ENCODE peak calls at places on chromosome 11, in seven cellular contexts. G is A549, F is heart left ventricle, M is colonic mucosa, U is GM23338, J is sigmoid colon, H is K562. E is an unnamed sample. For H3K4me1, the result is how much of the 10 kb centered on the place peaks cover.

GRCh38 chr11:102810943-102811528 is 13.1 kb upstream of the MMP1 start:
- DNase-seq in J (no peak), F (no peak), M (no peak), G (peak), U (peak), H (no peak), E (no peak)

GRCh38 chr11:108616549-108616948 is 23.0 kb upstream of the EXPH5 start:
- DNase-seq in M (no peak), U (peak), H (no peak), J (no peak), G (peak), F (no peak), E (no peak)

GRCh38 chr11:122853971-122854446 is 15.7 kb downstream of the CRTAM start:
- DNase-seq in H (peak), J (no peak), G (peak), U (peak), F (no peak), M (peak), E (no peak)

GRCh38 chr11:70601861-70602575 is 203.7 kb downstream of the CTTN start:
- DNase-seq in H (no peak), F (peak), J (no peak), M (no peak), U (no peak), G (no peak), E (no peak)

GRCh38 chr11:26276798-26277424 is 55.0 kb upstream of the ANO3 start:
- DNase-seq in F (no peak), G (peak), H (peak), M (peak), U (peak), J (peak), E (no peak)

GRCh38 chr11:116387623-116388022 is 385.2 kb downstream of the BUD13 start:
- DNase-seq in H (no peak), G (no peak), J (no peak), F (no peak), U (no peak), M (no peak), E (no peak)

GRCh38 chr11:128593281-128593680 is 5.9 kb upstream of the ETS1 start:
- DNase-seq in U (peak), J (no peak), H (no peak), F (no peak), M (no peak), G (no peak), E (no peak)

GRCh38 chr11:78250099-78250498 is 61.4 kb downstream of the USP35 start:
- DNase-seq in H (no peak), F (no peak), G (no peak), M (no peak), U (no peak), J (no peak), E (no peak)

GRCh38 chr11:70462818-70463477 is 64.6 kb downstream of the CTTN start:
- DNase-seq in M (no peak), J (no peak), F (no peak), U (no peak), H (peak), G (no peak), E (no peak)

GRCh38 chr11:61054927-61055562 is 47.2 kb upstream of the CD5 start:
- DNase-seq in J (peak), F (no peak), U (no peak), M (no peak), G (no peak), H (no peak), E (no peak)

GRCh38 chr11:117187007-117187406 is 8.5 kb downstream of the SIDT2 start:
- DNase-seq in U (no peak), H (no peak), J (peak), G (no peak), M (peak), F (no peak), E (no peak)

GRCh38 chr11:74820763-74821162 is 72.1 kb downstream of the RNF169 start:
- DNase-seq in U (no peak), J (no peak), H (no peak), G (no peak), M (no peak), F (no peak), E (no peak)

GRCh38 chr11:112734207-112734606 is 227.0 kb upstream of the NCAM1 start:
- DNase-seq in G (no peak), F (no peak), M (no peak), H (peak), U (peak), J (no peak), E (peak)

GRCh38 chr11:70089631-70090030 is 11.5 kb downstream of the ANO1 start:
- DNase-seq in M (no peak), J (no peak), G (no peak), F (no peak), H (no peak), U (no peak), E (no peak)

GRCh38 chr11:19220903-19221682 is 19.3 kb upstream of the CSRP3 start:
- DNase-seq in U (no peak), F (no peak), M (peak), H (no peak), G (no peak), J (no peak), E (no peak)

GRCh38 chr11:75147191-75147874 is 3.6 kb upstream of the SLCO2B1 start:
- DNase-seq in H (no peak), U (no peak), J (peak), F (no peak), G (no peak), M (no peak), E (no peak)

GRCh38 chr11:75326439-75326810 is 25.0 kb downstream of the ARRB1 start:
- DNase-seq in M (no peak), H (no peak), U (no peak), F (no peak), J (no peak), G (no peak), E (no peak)

GRCh38 chr11:32411937-32412615 is 23.3 kb downstream of the WT1 start:
- DNase-seq in M (no peak), U (no peak), G (no peak), J (no peak), F (no peak), H (no peak), E (no peak)

GRCh38 chr11:45339754-45340519 is 53.8 kb upstream of the SYT13 start:
- DNase-seq in H (peak), M (peak), F (peak), U (peak), G (peak), J (peak), E (peak)

GRCh38 chr11:73715551-73715950 is 45.3 kb downstream of the RAB6A start:
- DNase-seq in U (no peak), M (no peak), F (no peak), J (no peak), G (no peak), H (no peak), E (no peak)

GRCh38 chr11:73716153-73717056 is 44.5 kb downstream of the RAB6A start:
- DNase-seq in M (no peak), H (no peak), F (no peak), J (no peak), U (no peak), G (no peak), E (no peak)

DNA sequence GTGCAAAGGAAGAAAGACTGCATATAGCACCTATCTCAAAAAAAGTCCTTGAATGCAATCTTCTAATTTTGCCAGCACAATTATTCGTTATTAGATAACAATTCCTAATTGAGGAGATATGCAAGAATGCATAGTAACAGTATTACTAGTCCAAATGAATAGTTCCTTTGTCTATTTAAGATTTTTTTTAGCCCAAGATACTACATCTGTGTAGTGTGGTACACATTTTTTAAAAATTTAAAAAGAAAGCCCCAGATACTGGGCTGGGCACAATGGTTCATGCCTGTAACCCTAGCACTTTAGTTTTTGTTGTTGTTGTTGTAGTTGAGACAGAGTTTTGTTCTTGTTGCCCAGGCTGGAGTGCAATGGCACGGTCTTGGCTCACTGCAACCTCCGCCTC is 43.7 kb downstream of the RAB6A start:
- DNase-seq in G (no peak), U (no peak), H (no peak), J (no peak), M (no peak), F (no peak), E (no peak)
- H3K27ac ChIP-seq in G (no peak), U (no peak), H (no peak), J (no peak), M (no peak), F (no peak), E (no peak)

DNA sequence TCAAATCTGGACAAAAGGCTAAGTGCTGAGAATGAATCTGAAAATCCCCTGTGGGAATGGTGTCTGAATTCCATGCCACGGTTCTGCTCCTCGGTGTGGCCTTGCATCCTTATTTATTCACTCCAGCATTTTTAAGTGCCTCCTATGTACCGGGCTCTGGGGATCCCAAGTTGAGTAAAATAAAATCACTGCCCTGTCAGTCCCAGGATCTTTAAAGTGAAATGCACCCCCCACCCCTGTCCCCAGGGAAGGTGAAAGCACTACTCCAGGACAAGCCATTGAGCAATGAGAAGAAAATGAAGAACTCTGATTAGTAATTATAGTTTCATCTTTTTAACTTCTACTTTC is 3.3 kb downstream of the LGR4 start:
- DNase-seq in F (no peak), H (no peak), J (no peak), G (no peak), M (no peak), U (no peak), E (no peak)
- H3K4me1 ChIP-seq in F (under half), H (under half), J (half or more), G (under half), M (under half), U (half or more), E (under half)

DNA sequence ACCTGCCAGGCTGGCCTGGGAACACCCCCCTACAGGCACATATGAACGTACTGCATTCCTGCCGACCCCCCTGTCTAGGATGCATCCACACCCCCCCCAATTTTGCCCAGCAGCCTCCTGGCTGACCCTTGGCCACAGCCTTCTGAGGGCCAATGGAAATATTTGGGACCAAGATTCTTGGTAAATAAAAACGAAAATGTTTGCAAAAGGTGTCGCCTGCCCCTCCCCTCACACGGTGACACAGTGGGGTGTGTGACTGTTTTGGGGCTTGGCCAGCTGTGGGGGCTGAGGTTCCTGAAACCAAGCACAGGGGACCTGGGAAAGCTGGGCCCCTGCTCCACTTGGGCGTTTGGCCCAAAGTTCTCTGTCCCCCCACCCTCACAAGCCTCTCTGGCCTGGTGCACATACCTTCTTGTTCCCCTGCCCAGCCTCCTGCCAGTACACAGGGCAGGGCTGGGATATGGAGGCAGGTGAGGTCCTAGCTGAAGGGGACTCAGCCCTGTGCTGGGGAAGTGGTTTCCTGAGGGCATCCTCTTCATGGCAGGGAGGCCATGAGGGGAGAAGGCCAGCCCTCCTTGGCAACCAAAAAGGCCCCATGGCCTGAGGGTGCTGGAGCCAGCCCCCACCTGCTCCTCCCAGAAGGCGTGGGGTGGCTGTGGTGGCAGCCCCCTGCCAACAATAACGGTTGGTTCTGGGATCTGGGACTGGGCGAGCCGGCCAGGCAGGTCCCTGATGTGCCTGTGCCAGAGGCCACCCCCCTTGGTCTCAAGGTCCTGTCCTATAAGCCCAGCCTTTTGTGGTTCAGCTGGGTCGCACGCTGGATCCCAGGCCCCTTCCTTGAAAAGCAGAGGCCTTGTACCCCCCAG is 2.1 kb upstream of the CRACR2B start:
- DNase-seq in U (no peak), J (no peak), G (no peak), M (peak), F (no peak), H (no peak), E (no peak)
- H3K4me3 ChIP-seq in U (no peak), J (no peak), G (no peak), M (no peak), F (no peak), H (no peak), E (no peak)

DNA sequence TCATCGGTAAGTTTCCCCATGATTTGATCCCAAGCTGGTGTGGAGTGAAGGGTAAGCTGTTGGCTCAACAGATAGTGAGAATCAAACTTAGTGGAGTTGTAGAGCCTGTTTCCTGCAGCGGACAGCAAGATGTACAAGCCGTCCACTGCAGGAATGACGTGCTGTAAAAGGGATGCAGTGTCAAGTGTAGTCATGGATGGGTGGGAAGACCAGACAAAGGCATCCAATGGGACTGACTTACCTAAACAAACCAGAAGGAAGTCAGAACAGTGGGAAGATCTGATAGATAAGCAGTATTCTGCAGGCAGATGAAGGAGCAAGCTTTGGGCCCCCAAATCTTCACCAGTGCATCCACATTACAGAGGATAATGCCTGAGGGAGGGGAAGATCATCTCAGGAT is 8.8 kb downstream of the ZBTB16 start:
- DNase-seq in U (no peak), H (no peak), J (peak), F (no peak), G (no peak), M (no peak), E (no peak)
- H3K27ac ChIP-seq in U (no peak), H (no peak), J (no peak), F (peak), G (no peak), M (no peak), E (peak)

GRCh38 chr11:10309163-10310093 is 4.6 kb downstream of the ADM start:
- DNase-seq in J (peak), M (peak), G (peak), U (peak), F (peak), H (peak), E (peak)
- H3K4me1 ChIP-seq in J (under half), M (under half), G (under half), U (under half), F (under half), H (under half), E (under half)

DNA sequence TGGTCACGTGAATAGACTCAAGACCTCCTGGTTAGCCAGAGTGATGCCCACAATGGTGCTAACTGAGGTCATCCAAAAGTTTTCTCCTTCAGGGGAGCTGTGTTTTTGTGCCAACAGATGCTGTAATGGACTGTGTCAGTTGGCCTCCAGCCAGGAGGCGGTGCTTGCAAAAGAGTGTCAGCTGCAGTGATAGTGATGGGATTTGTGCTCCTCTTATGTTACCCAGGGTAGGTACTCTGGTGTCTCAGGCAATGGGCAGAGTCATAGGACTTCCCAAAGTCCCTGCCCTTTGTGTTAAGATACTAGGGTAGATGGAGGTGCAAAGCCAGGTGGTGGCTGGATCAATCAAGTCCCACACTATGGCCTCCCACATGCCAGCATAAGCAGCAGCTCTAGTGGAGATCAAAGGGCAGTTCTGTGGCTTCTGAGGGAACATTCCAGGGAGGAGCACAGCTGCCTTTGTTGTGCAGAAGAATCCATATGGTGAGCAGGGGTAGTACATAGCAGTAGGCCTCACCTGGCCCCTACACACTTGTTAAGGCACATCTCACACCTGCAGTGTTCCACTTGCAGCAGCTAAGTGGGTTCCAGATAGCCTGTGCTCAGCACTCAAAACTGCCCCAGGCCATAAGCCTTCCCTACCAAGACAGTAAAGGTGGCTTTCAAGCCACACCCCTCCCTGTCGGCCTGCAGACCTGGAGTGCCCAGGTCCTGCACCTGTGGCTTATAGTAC is 9.4 kb upstream of the FANCF start:
- DNase-seq in J (no peak), M (no peak), G (no peak), U (peak), H (peak), F (no peak), E (peak)
- H3K4me3 ChIP-seq in J (no peak), M (no peak), G (no peak), U (no peak), H (no peak), F (no peak), E (no peak)

DNA sequence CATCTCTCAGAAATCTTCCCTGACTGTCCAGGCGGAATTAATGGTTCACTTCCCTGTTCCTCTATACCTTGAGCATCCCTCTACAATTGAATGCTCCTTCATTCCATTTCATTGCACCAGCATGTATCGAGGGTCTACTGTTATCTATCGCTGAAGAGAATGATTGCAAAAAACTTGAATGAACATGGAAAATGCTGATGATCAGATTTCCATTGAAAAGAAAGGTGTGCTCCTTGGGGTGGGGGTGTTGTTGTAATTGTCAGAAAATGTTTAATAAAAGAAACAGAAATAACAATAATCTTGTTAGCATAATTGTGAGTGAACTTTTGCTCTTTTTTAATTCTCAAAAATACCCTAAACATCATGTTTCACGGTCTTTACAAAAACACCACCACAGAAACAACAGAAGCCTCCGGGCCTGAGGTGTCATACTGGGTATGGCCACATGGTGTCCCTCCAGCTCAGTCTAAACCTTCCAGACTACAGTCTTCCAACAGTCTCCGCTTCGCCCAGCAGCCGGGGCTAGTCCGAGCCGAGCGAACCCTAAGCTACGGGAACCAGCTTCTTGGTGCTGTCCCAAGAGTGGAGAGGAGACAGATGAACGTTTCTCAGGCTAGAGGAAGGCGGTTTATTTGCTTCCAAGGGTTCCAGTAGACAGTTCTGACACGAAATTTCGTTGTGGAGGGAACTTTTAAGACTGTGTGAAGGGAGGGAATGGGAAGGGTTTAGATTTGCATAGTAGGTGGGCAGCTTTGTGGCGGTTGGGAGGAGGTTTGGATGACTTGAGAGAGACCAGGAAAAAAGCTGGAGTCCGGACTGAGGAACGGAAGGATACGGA is 75.8 kb upstream of the ZBED5 start:
- DNase-seq in F (peak), U (peak), J (peak), H (peak), M (peak), G (peak), E (peak)
- H3K27ac ChIP-seq in F (peak), U (no peak), J (peak), H (peak), M (peak), G (peak), E (peak)

GRCh38 chr11:76674517-76675400 is 4.2 kb upstream of the LRRC32 start:
- DNase-seq in U (peak), F (peak), J (no peak), G (no peak), M (no peak), H (no peak), E (no peak)

GRCh38 chr11:76673164-76674142 is 2.9 kb upstream of the LRRC32 start:
- DNase-seq in J (no peak), U (no peak), G (no peak), F (peak), H (no peak), M (no peak), E (peak)

GRCh38 chr11:76678316-76678715 is 7.8 kb upstream of the LRRC32 start:
- DNase-seq in J (no peak), G (no peak), U (no peak), M (no peak), H (no peak), F (no peak), E (peak)

GRCh38 chr11:76680517-76681425 is 10.2 kb upstream of the LRRC32 start:
- DNase-seq in G (peak), H (peak), J (peak), F (peak), M (peak), U (peak), E (peak)

DNA sequence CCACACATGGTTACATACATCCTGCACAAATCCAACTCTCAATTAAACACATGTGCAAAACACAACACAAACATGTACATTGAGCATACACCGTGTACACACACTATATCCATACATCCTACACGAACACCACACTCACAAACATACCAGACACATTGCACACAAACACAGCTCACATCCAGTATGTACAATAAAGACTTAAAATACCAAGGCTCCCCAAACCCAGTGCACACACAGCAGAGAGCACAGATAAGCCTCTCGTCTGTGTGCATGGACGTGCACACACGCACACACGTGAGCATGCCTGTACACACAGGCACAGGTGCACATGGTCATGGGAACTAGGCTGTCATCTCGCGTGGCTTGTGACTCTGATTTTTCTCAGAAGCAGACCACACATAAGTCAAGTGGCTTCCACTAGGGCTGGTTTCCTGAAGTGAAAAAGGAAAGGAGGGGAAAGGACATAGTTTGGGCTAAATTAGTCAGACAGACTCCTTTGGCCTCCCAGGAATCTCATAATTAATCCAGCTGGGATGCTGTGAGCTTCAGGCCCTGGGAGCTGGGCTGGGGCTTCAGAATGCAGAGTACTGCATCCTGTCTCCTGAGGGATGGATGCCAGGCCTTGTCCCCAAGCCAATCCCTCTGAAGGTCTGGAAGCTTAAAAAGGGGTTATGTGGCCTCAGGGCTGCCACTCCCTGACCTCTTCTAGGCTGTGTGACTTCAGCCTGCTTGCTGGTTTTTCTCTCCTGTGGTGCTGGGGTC is 6.6 kb upstream of the LRRC32 start:
- DNase-seq in H (no peak), F (no peak), J (no peak), U (no peak), G (no peak), M (no peak), E (no peak)
- H3K4me1 ChIP-seq in H (under half), F (under half), J (under half), U (under half), G (under half), M (under half), E (under half)

E was measured in right cardiac atrium.